ENCODE peak calls at places on chromosome 15, in four cellular contexts. J is CD8-positive, alpha-beta T cell; V is tibial artery; Y is cardiac muscle cell. A is an unnamed sample.

GRCh38 chr15:79418693-79419279 is 13.3 kb upstream of the MINAR1 start:
- DNase-seq in J (no peak), V (no peak), Y (no peak), A (no peak)

GRCh38 chr15:60949034-60949977 is 279.8 kb downstream of the RORA start:
- DNase-seq in J (no peak), V (no peak), Y (no peak), A (no peak)

GRCh38 chr15:63015618-63016017 is 26.9 kb upstream of the TPM1 start:
- DNase-seq in J (no peak), V (peak; percentile 83), Y (no peak), A (no peak)

GRCh38 chr15:36941798-36942197 is 158.6 kb downstream of the MEIS2 start:
- DNase-seq in J (no peak), V (no peak), Y (no peak), A (no peak)

GRCh38 chr15:34494084-34494399 is 56.4 kb upstream of the GOLGA8A start:
- DNase-seq in J (no peak), V (no peak), Y (no peak), A (no peak)

GRCh38 chr15:64247906-64248541 is 85.2 kb upstream of the PPIB start:
- DNase-seq in J (no peak), V (no peak), Y (no peak), A (peak; percentile 87)

GRCh38 chr15:25710184-25710583 is 152.9 kb downstream of the ATP10A start:
- DNase-seq in J (peak; percentile 50), V (peak; percentile 73), Y (peak; percentile 71), A (no peak)

GRCh38 chr15:48766196-48766595 is 44.7 kb downstream of the CEP152 start:
- DNase-seq in J (no peak), V (no peak), Y (no peak), A (peak; percentile 37)

GRCh38 chr15:68414591-68414990 is 17.4 kb downstream of the ITGA11 start:
- DNase-seq in J (no peak), V (peak; percentile 60), Y (no peak), A (no peak)

GRCh38 chr15:47184003-47184404 is 533.3 kb upstream of the SEMA6D start:
- DNase-seq in J (no peak), V (no peak), Y (peak; percentile 67), A (no peak)

GRCh38 chr15:69725957-69726356 is 273.3 kb downstream of the RPLP1 start:
- DNase-seq in J (no peak), V (no peak), Y (no peak), A (no peak)

GRCh38 chr15:68678746-68679145 is 100.0 kb downstream of the CORO2B start:
- DNase-seq in J (no peak), V (peak; percentile 51), Y (no peak), A (no peak)

GRCh38 chr15:97504031-97504430 is 456.5 kb upstream of the ARRDC4 start:
- DNase-seq in J (no peak), V (no peak), Y (no peak), A (peak; percentile 27)

GRCh38 chr15:62344806-62345539 is 179.9 kb upstream of the C2CD4B start:
- DNase-seq in J (peak; percentile 38), V (no peak), Y (peak; percentile 83), A (peak; percentile 16)

GRCh38 chr15:43932907-43933306 is 106.1 kb downstream of the WDR76 start:
- DNase-seq in J (no peak), V (no peak), Y (no peak), A (no peak)

GRCh38 chr15:80780416-80781221 is 1.4 kb downstream of the CEMIP start:
- DNase-seq in J (no peak), V (no peak), Y (peak; percentile 89), A (no peak)

GRCh38 chr15:80777836-80778620 is 1.1 kb upstream of the CEMIP start:
- DNase-seq in J (no peak), V (no peak), Y (no peak), A (no peak)

GRCh38 chr15:80778964-80779657 is at the start of gene CEMIP:
- DNase-seq in J (no peak), V (peak; percentile 77), Y (peak; percentile 85), A (peak; percentile 61)

GRCh38 chr15:80778621-80778963 is 578 bp upstream of the CEMIP start:
- DNase-seq in J (no peak), V (no peak), Y (no peak), A (no peak)

GRCh38 chr15:80779658-80780415 is 667 bp downstream of the CEMIP start:
- DNase-seq in J (no peak), V (no peak), Y (peak; percentile 42), A (no peak)
- TF ChIP-seq CTCF in J (no peak), V (no peak), Y (no peak), A (no peak)

GRCh38 chr15:31455499-31455898 is 128.9 kb downstream of the KLF13 start:
- DNase-seq in J (no peak), V (no peak), Y (no peak), A (no peak)
- H3K4me3 ChIP-seq in J (no peak overlapping the region), V (no peak overlapping the region), Y (no peak overlapping the region), A (no peak overlapping the region)

GRCh38 chr15:89754361-89755154 is 3.5 kb upstream of the MESP1 start:
- DNase-seq in J (no peak), V (no peak), Y (no peak), A (no peak)
- TF ChIP-seq CTCF in J (no peak), V (no peak), Y (no peak), A (no peak)

GRCh38 chr15:83282859-83283812 is 1.3 kb downstream of the BNC1 start:
- DNase-seq in J (no peak), V (no peak), Y (peak; percentile 74), A (no peak)
- H3K4me3 ChIP-seq in J (no peak overlapping the region), V (peak overlapping the region; percentile 13), Y (peak overlapping the region; percentile 38), A (peak overlapping the region; percentile 64)

GRCh38 chr15:71754660-71755059 is 55.7 kb upstream of the NR2E3 start:
- DNase-seq in J (no peak), V (no peak), Y (no peak), A (no peak)
- TF ChIP-seq CTCF in J (no peak), V (no peak), Y (no peak), A (no peak)

GRCh38 chr15:52804526-52805081 is 14.5 kb upstream of the ONECUT1 start:
- DNase-seq in J (no peak), V (no peak), Y (no peak), A (no peak)
- H3K4me3 ChIP-seq in J (peak overlapping the region; percentile 44), V (peak overlapping the region; percentile 17), Y (peak overlapping the region; percentile 20), A (peak overlapping the region; percentile 18)

DNA sequence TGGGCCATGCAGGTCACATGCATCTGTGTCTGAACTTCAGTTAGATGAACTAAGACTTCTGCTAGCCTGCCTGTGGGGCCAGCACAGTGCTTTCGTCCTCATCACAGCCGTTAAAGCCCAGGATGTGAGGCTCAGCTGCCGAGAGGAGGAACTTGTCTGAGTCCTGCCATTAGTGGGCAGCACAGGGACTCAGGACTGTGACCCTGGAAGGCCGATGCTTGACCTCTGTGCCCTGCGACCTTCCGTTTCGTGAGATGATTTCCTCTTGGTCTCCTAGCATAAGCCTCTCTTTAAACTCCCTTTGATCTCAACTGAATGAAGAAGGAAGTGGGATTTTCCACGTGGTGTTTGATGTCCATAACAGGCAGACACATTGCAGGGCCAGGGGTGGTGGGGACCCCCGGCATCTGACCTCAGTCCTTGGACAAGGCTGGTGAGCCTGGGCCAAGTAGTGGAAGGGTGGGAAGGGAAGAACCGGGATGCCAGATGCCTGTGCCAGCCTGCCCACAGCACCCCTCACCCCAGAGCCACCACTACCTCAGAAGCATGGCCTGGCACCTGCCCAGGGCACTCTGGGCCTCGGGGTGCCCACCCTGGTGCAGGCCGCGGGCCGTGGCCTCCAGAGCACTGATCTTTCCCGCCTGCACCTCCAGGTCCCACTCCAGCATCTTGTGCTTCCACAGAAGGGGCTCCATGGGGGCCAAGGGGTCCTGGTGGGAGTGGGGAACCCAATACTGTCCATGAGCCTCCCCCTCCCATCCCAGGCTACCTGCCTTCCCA is 21.6 kb downstream of the PLA2G4B start:
- DNase-seq in J (no peak), V (no peak), Y (no peak), A (no peak)
- TF ChIP-seq CTCF in J (no peak), V (no peak), Y (no peak), A (no peak)